ENCODE peak calls at places on chromosomes 7 and 10, in ten cellular contexts. Z is IMR-90, S is K562, W is ovary, F is transverse colon, K is Peyer's patch, Q is lower leg skin, X is tibial nerve, A is GM12878, U is NB4. L is an unnamed sample.

GRCh38 chr10:84333864-84334451 is 5.6 kb downstream of the CCSER2 start:
- DNase-seq in Z (peak), S (peak), W (no peak), F (no peak), K (peak), Q (no peak), X (no peak), A (no peak), U (peak), L (peak)

GRCh38 chr10:131453772-131454634 is 142.5 kb upstream of the TCERG1L start:
- DNase-seq in Z (no peak), S (peak), W (peak), F (peak), K (peak), Q (peak), X (peak), A (no peak), U (peak), L (peak)

GRCh38 chr10:47246409-47247189 is 53.4 kb upstream of the GDF10 start:
- DNase-seq in Z (no peak), S (no peak), W (no peak), F (peak), K (no peak), Q (no peak), X (no peak), A (no peak), U (no peak), L (no peak)

GRCh38 chr10:51528527-51528926 is 170.9 kb downstream of the CSTF2T start:
- DNase-seq in Z (no peak), S (no peak), W (no peak), F (no peak), K (no peak), Q (no peak), X (no peak), A (no peak), U (no peak), L (no peak)

GRCh38 chr7:41261081-41261480 is 441.8 kb downstream of the INHBA start:
- DNase-seq in Z (no peak), S (no peak), W (no peak), F (no peak), K (no peak), Q (no peak), X (no peak), A (no peak), U (no peak), L (no peak)

GRCh38 chr10:130480491-130480890 is 344.3 kb downstream of the GLRX3 start:
- DNase-seq in Z (no peak), S (no peak), W (no peak), F (no peak), K (no peak), Q (no peak), X (no peak), A (no peak), U (no peak), L (no peak)

GRCh38 chr10:103433858-103434257 is 18.3 kb downstream of the CALHM2 start:
- DNase-seq in Z (no peak), S (no peak), W (peak), F (no peak), K (no peak), Q (no peak), X (no peak), A (no peak), U (peak), L (no peak)

GRCh38 chr7:72025381-72025960 is 386.7 kb downstream of the CALN1 start:
- DNase-seq in Z (no peak), S (no peak), W (no peak), F (no peak), K (no peak), Q (peak), X (no peak), A (no peak), U (no peak), L (no peak)

GRCh38 chr7:100369105-100369504 is 4.2 kb upstream of the PILRA start:
- DNase-seq in Z (no peak), S (no peak), W (no peak), F (peak), K (peak), Q (no peak), X (no peak), A (peak), U (peak), L (peak)

GRCh38 chr10:78313636-78314035 is 280.0 kb downstream of the RPS24 start:
- DNase-seq in Z (no peak), S (no peak), W (peak), F (no peak), K (no peak), Q (peak), X (no peak), A (no peak), U (no peak), L (no peak)

GRCh38 chr7:130872341-130872740 is 138.3 kb upstream of the KLF14 start:
- DNase-seq in Z (peak), S (no peak), W (no peak), F (no peak), K (no peak), Q (no peak), X (no peak), A (no peak), U (no peak), L (no peak)

GRCh38 chr7:778968-779451 is 51.9 kb upstream of the PRKAR1B start:
- DNase-seq in Z (no peak), S (no peak), W (no peak), F (no peak), K (no peak), Q (no peak), X (no peak), A (no peak), U (no peak), L (no peak)

GRCh38 chr7:66523409-66523808 is 105.3 kb upstream of the KCTD7 start:
- DNase-seq in Z (no peak), S (peak), W (no peak), F (no peak), K (no peak), Q (no peak), X (no peak), A (no peak), U (no peak), L (no peak)

GRCh38 chr10:94402204-94403033 is at the start of gene TBC1D12:
- DNase-seq in Z (peak), S (peak), W (peak), F (peak), K (peak), Q (peak), X (peak), A (peak), U (no peak), L (peak)
- TF ChIP-seq POLR2A in Z (peak), S (peak), W (peak), F (peak), K (peak), Q (no peak), X (peak), A (peak), U (no peak), L (peak)

DNA sequence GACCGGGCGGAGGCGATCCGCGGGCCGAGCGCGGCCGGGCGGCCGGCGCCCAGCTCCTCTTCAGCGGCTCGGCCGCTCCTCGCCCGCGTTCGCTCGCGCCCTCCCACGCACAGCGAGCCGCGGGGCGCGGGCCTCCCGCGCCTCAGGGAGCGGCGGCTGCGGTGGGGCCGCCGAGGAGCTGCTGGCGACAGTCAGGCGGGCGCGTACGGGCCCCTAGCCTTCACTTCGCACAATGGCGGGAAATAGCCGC is at the start of gene MCMBP:
- DNase-seq in Z (no peak), S (no peak), W (no peak), F (no peak), K (no peak), Q (no peak), X (no peak), A (no peak), U (no peak), L (no peak)
- TF ChIP-seq POLR2A in Z (no peak), S (no peak), W (peak), F (no peak), K (peak), Q (no peak), X (peak), A (peak), U (no peak), L (no peak)

GRCh38 chr10:102004376-102004775 is 51.6 kb downstream of the ARMH3 start:
- DNase-seq in Z (peak), S (no peak), W (no peak), F (no peak), K (no peak), Q (no peak), X (no peak), A (no peak), U (peak), L (no peak)

GRCh38 chr10:101995451-101996063 is 60.4 kb downstream of the ARMH3 start:
- DNase-seq in Z (peak), S (no peak), W (no peak), F (no peak), K (no peak), Q (no peak), X (no peak), A (no peak), U (no peak), L (no peak)

GRCh38 chr10:101997803-101998202 is 58.2 kb downstream of the ARMH3 start:
- DNase-seq in Z (no peak), S (no peak), W (no peak), F (no peak), K (no peak), Q (no peak), X (no peak), A (no peak), U (no peak), L (no peak)

GRCh38 chr10:102003541-102003940 is 52.4 kb downstream of the ARMH3 start:
- DNase-seq in Z (peak), S (no peak), W (no peak), F (no peak), K (no peak), Q (no peak), X (no peak), A (no peak), U (peak), L (no peak)

GRCh38 chr10:102001435-102002068 is 54.4 kb downstream of the ARMH3 start:
- DNase-seq in Z (no peak), S (no peak), W (no peak), F (no peak), K (peak), Q (no peak), X (no peak), A (peak), U (no peak), L (no peak)
- TF ChIP-seq POLR2A in Z (no peak), S (no peak), W (no peak), F (no peak), K (no peak), Q (no peak), X (no peak), A (no peak), U (no peak), L (no peak)

GRCh38 chr7:44977304-44977858 is 1.4 kb downstream of the MYO1G start:
- DNase-seq in Z (no peak), S (peak), W (no peak), F (no peak), K (peak), Q (no peak), X (no peak), A (no peak), U (peak), L (peak)
- TF ChIP-seq POLR2A in Z (no peak), S (no peak), W (no peak), F (no peak), K (no peak), Q (no peak), X (no peak), A (peak), U (no peak), L (peak)

DNA sequence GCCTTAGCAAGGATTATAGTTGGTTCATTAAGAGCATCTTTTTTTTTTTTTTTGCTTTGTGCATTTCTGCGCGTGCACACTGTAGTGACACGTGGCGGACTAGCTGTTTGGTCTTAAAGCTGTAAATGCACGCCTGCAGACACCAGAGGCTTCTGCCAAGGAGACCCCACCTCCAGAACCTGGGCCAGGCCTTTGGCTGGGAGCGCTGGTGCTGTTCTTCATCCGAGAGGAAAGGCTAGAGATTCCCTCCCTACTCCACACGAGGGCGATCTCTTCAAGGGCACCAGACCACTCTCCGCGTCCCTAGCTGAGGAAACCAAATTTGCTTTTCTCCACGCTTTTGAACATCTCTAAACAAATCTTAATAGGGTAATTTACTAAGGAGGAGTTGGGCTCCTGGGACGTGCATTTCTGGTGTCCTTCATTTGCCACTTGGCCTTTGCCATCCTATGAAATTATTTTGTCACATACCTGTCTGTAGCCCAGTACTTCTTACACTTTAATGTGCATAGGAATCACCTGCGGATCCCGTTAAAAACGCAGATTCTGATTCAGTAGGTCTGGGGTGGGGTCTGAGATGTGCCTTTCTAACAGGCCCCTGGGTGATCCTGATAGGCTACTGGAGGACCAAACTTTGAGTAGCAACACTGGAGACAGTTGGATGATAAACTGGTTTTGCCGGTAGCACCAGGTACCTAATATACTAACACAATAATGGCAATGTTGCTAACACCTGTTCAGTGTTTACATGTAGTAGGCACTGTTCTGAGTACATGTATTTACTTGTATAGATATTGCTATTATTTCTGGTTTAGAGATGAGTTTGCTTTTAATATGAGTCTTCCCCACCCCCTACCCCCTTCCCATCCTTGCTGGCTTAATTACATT is 1.3 kb upstream of the SLC26A5 start:
- DNase-seq in Z (peak), S (peak), W (no peak), F (peak), K (no peak), Q (no peak), X (no peak), A (no peak), U (peak), L (peak)
- TF ChIP-seq POLR2A in Z (no peak), S (no peak), W (no peak), F (no peak), K (no peak), Q (no peak), X (no peak), A (no peak), U (no peak), L (no peak)

L was measured in erythroblast.